ENCODE peak calls at places on chromosome 11, in five cellular contexts. One of them, this sample, is unnamed.

GRCh38 chr11:106087815-106088435 is 10.5 kb downstream of the AASDHPPT start:
- DNase-seq in suprapubic skin: no peak
- DNase-seq in cardiac muscle cell: peak
- DNase-seq in tibial nerve: peak
- DNase-seq in progenitor cell of endocrine pancreas: peak
- DNase-seq in this sample: peak

GRCh38 chr11:31844351-31844750 is 33.2 kb upstream of the PAX6 start:
- DNase-seq in progenitor cell of endocrine pancreas: no peak
- DNase-seq in tibial nerve: no peak
- DNase-seq in suprapubic skin: no peak
- DNase-seq in cardiac muscle cell: no peak
- DNase-seq in this sample: no peak

GRCh38 chr11:79201637-79202347 is 239.0 kb downstream of the TENM4 start:
- DNase-seq in tibial nerve: no peak
- DNase-seq in cardiac muscle cell: no peak
- DNase-seq in progenitor cell of endocrine pancreas: no peak
- DNase-seq in suprapubic skin: no peak
- DNase-seq in this sample: no peak

GRCh38 chr11:48029686-48030279 is 49.4 kb downstream of the PTPRJ start:
- DNase-seq in tibial nerve: no peak
- DNase-seq in suprapubic skin: no peak
- DNase-seq in progenitor cell of endocrine pancreas: no peak
- DNase-seq in cardiac muscle cell: no peak
- DNase-seq in this sample: no peak

GRCh38 chr11:82315093-82315492 is 418.6 kb downstream of the FAM181B start:
- DNase-seq in tibial nerve: peak
- DNase-seq in progenitor cell of endocrine pancreas: peak
- DNase-seq in suprapubic skin: no peak
- DNase-seq in cardiac muscle cell: peak
- DNase-seq in this sample: no peak

GRCh38 chr11:32312865-32313403 is 122.4 kb downstream of the WT1 start:
- DNase-seq in tibial nerve: no peak
- DNase-seq in progenitor cell of endocrine pancreas: no peak
- DNase-seq in suprapubic skin: no peak
- DNase-seq in cardiac muscle cell: peak
- DNase-seq in this sample: peak

GRCh38 chr11:131511794-131512193 is 141.4 kb downstream of the NTM start:
- DNase-seq in suprapubic skin: no peak
- DNase-seq in progenitor cell of endocrine pancreas: peak
- DNase-seq in tibial nerve: peak
- DNase-seq in cardiac muscle cell: peak
- DNase-seq in this sample: no peak

GRCh38 chr11:73787643-73788537 is at the start of gene MRPL48:
- DNase-seq in progenitor cell of endocrine pancreas: peak
- DNase-seq in tibial nerve: peak
- DNase-seq in suprapubic skin: peak
- DNase-seq in cardiac muscle cell: peak
- DNase-seq in this sample: peak

GRCh38 chr11:74694536-74694935 is 36.7 kb downstream of the CHRDL2 start:
- DNase-seq in tibial nerve: no peak
- DNase-seq in progenitor cell of endocrine pancreas: no peak
- DNase-seq in cardiac muscle cell: no peak
- DNase-seq in suprapubic skin: no peak
- DNase-seq in this sample: no peak

GRCh38 chr11:9385288-9385902 is 943 bp downstream of the IPO7 start:
- DNase-seq in suprapubic skin: no peak
- DNase-seq in tibial nerve: peak
- DNase-seq in cardiac muscle cell: no peak
- DNase-seq in progenitor cell of endocrine pancreas: no peak
- DNase-seq in this sample: no peak
- TF ChIP-seq CTCF in suprapubic skin: no peak
- TF ChIP-seq CTCF in tibial nerve: no peak
- TF ChIP-seq CTCF in cardiac muscle cell: no peak
- TF ChIP-seq CTCF in progenitor cell of endocrine pancreas: no peak
- TF ChIP-seq CTCF in this sample: no peak

GRCh38 chr11:99739464-99740089 is 718.8 kb downstream of the CNTN5 start:
- DNase-seq in suprapubic skin: no peak
- DNase-seq in progenitor cell of endocrine pancreas: no peak
- DNase-seq in tibial nerve: peak
- DNase-seq in cardiac muscle cell: peak
- DNase-seq in this sample: no peak
- TF ChIP-seq CTCF in suprapubic skin: no peak
- TF ChIP-seq CTCF in progenitor cell of endocrine pancreas: peak
- TF ChIP-seq CTCF in tibial nerve: no peak
- TF ChIP-seq CTCF in cardiac muscle cell: peak
- TF ChIP-seq CTCF in this sample: no peak

GRCh38 chr11:17762309-17762974 is 27.9 kb downstream of the KCNC1 start:
- DNase-seq in progenitor cell of endocrine pancreas: no peak
- DNase-seq in tibial nerve: no peak
- DNase-seq in suprapubic skin: no peak
- DNase-seq in cardiac muscle cell: no peak
- DNase-seq in this sample: no peak
- TF ChIP-seq CTCF in progenitor cell of endocrine pancreas: no peak
- TF ChIP-seq CTCF in tibial nerve: no peak
- TF ChIP-seq CTCF in suprapubic skin: no peak
- TF ChIP-seq CTCF in cardiac muscle cell: no peak
- TF ChIP-seq CTCF in this sample: no peak

GRCh38 chr11:46381836-46382643 is 571 bp downstream of the MDK start:
- DNase-seq in cardiac muscle cell: peak
- DNase-seq in progenitor cell of endocrine pancreas: no peak
- DNase-seq in suprapubic skin: no peak
- DNase-seq in tibial nerve: no peak
- DNase-seq in this sample: peak
- TF ChIP-seq CTCF in cardiac muscle cell: no peak
- TF ChIP-seq CTCF in progenitor cell of endocrine pancreas: no peak
- TF ChIP-seq CTCF in suprapubic skin: no peak
- TF ChIP-seq CTCF in tibial nerve: no peak
- TF ChIP-seq CTCF in this sample: no peak

DNA sequence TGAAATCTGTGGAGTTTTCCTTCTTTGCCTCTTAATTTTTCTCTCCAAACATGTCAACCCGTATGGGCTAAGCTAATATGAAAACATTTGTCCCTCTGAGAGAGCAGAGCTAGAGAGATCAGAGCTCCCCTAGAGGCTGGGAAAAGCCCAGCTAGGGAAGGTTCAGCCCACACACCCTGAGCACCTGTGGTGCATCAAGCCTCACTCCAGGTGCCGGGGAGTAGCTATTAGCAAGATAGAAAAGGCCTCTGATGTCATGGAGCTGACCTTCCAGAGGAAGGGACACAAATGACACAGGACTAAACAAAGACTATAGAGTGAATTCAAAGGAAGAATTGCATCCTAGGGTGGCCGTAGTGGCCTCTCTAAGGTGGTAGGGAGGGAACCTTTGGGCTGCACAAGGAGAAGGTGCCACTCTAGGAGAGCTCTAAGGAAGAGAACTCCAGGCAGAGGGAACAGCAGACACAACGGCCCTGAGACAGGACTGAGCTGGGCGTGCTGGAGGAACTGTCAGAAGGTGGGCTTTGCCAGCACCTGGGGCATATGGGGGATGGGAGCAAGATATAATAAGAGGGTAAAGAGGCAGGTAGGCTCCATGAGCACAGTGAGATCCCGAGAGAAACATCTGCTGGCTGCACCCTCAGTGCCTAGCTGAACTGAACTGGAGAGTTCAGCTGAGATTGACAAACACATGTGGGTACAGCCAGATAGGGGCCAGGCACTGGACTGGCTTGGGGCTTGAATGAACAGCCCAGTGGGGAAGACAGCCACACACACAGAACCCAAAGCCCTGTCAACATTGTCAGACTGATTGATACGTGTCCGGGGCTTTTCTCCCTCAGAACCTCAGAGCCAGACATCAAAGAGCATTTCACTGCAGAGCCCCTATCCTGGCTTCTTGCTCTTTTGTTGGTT is 65.5 kb upstream of the DRD2 start:
- DNase-seq in suprapubic skin: no peak
- DNase-seq in progenitor cell of endocrine pancreas: no peak
- DNase-seq in tibial nerve: no peak
- DNase-seq in cardiac muscle cell: no peak
- DNase-seq in this sample: no peak
- TF ChIP-seq CTCF in suprapubic skin: no peak
- TF ChIP-seq CTCF in progenitor cell of endocrine pancreas: peak
- TF ChIP-seq CTCF in tibial nerve: no peak
- TF ChIP-seq CTCF in cardiac muscle cell: no peak
- TF ChIP-seq CTCF in this sample: no peak

GRCh38 chr11:13487661-13488030 is 8.2 kb downstream of the PTH start:
- DNase-seq in tibial nerve: no peak
- DNase-seq in cardiac muscle cell: no peak
- DNase-seq in suprapubic skin: no peak
- DNase-seq in progenitor cell of endocrine pancreas: no peak
- DNase-seq in this sample: no peak
- TF ChIP-seq CTCF in tibial nerve: no peak
- TF ChIP-seq CTCF in cardiac muscle cell: peak
- TF ChIP-seq CTCF in suprapubic skin: no peak
- TF ChIP-seq CTCF in progenitor cell of endocrine pancreas: peak
- TF ChIP-seq CTCF in this sample: no peak

GRCh38 chr11:92397356-92397755 is 172.7 kb downstream of the FAT3 start:
- DNase-seq in suprapubic skin: no peak
- DNase-seq in cardiac muscle cell: no peak
- DNase-seq in tibial nerve: no peak
- DNase-seq in progenitor cell of endocrine pancreas: no peak
- DNase-seq in this sample: no peak
- TF ChIP-seq CTCF in suprapubic skin: no peak
- TF ChIP-seq CTCF in cardiac muscle cell: no peak
- TF ChIP-seq CTCF in tibial nerve: no peak
- TF ChIP-seq CTCF in progenitor cell of endocrine pancreas: no peak
- TF ChIP-seq CTCF in this sample: no peak

This sample was measured in CD14-positive monocyte.